ENCODE peak calls at places on chromosome 22, in four cellular contexts. Y, G, Z and O are unnamed samples.

GRCh38 chr22:44746061-44746789 is 6.2 kb upstream of the ARHGAP8 start:
- DNase-seq in Y (no peak), G (no peak), Z (no peak), O (no peak)

GRCh38 chr22:29690481-29690880 is 29.3 kb upstream of the CABP7 start:
- DNase-seq in Y (no peak), G (no peak), Z (no peak), O (no peak)

GRCh38 chr22:48756146-48757111 is 1071.2 kb downstream of the BRD1 start:
- DNase-seq in Y (no peak), G (no peak), Z (no peak), O (no peak)

GRCh38 chr22:17665884-17666283 is 27.3 kb downstream of the BCL2L13 start:
- DNase-seq in Y (no peak), G (no peak), Z (no peak), O (no peak)

GRCh38 chr22:35315855-35316745 is 16.4 kb downstream of the TOM1 start:
- DNase-seq in Y (no peak), G (no peak), Z (no peak), O (no peak)

GRCh38 chr22:42977574-42977973 is 37.4 kb downstream of the PACSIN2 start:
- DNase-seq in Y (no peak), G (no peak), Z (no peak), O (peak; percentile 82)

GRCh38 chr22:30308518-30309230 is 18.1 kb downstream of the TBC1D10A start:
- DNase-seq in Y (no peak), G (no peak), Z (no peak), O (no peak)

GRCh38 chr22:27918351-27919221 is 470 bp downstream of the PITPNB start:
- DNase-seq in Y (peak; percentile 74), G (peak; percentile 77), Z (peak; percentile 80), O (peak; percentile 16)

GRCh38 chr22:29816980-29817379 is 21.1 kb downstream of the ASCC2 start:
- DNase-seq in Y (no peak), G (no peak), Z (no peak), O (no peak)

GRCh38 chr22:19085233-19086043 is 36.8 kb downstream of the DGCR2 start:
- DNase-seq in Y (peak; percentile 54), G (peak; percentile 37), Z (peak; percentile 69), O (peak; percentile 83)

DNA sequence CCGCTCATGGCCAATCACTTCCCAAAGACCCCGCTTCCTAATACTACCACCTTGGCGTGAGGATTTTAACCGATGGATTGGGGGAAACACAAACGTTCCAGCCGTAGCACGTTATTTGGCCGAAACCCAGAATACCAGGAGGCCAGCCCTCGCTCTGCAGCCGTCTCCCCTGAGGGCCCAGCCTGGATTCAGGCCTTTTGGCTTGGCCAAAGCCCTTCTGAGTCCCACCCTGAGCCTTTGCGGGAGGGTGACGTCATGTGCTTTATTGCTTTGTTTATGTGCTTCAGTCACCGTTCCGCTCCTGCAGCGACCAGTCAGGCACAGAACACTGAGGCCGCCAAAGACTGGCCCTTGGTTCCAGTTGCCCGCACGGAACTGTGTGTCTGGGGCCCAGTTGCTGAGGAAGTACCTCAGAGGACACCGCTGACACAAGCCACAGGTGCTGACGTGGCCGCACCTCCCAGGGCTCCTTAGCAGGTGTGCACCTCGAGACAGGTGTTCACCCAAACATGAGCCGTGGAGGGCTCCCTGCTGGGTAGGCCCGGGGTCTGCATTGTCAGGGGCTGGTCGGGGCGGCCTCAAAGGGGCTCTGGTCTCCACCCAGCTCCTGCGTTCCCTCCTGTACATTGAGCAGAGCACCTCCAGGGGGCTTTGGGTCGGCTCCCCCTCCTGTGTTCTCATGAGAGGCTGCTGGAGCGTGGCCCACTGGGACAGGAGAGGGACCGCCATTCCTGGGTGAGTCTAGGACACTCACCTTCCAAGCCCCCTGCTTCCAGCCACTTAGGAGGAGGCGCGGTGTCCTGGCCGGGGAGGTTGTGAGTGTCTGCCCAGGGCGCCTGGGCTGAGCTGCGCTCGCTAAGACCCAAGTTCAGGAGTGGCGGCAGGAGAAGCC is 376.7 kb downstream of the TBC1D22A start:
- DNase-seq in Y (no peak), G (no peak), Z (no peak), O (no peak)
- TF ChIP-seq REST in Y (no peak), G (no peak), Z (no peak), O (no peak)

GRCh38 chr22:37951305-37951704 is 2.1 kb downstream of the C22orf23 start:
- DNase-seq in Y (no peak), G (peak; percentile 79), Z (no peak), O (no peak)

GRCh38 chr22:37953437-37954179 is at the start of the genes C22orf23 and POLR2F:
- DNase-seq in Y (peak; percentile 92), G (peak; percentile 98), Z (peak; percentile 90), O (peak; percentile 95)

GRCh38 chr22:37957232-37957631 is 3.7 kb downstream of the POLR2F start:
- DNase-seq in Y (no peak), G (no peak), Z (no peak), O (no peak)

DNA sequence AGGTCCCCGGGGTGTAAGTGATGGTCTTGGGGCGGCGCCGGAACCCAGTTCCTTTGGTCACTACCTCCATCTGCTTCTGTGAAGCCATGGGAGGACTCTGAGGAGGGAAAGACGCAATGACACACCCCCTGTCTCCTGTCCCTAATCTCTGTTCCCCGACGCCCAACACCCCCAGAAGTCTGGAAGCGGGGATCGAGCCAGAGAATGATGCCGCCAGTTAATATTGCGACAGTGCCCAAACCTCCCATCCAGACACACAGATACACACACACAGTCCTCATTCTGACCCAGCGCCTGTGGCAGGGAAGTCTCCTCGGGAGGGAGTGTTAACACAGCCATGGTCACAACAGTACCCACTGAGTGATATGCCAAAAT is 352 bp downstream of the C22orf23 start:
- DNase-seq in Y (peak; percentile 41), G (no peak), Z (no peak), O (no peak)
- TF ChIP-seq POLR2AphosphoS5 in Y (no peak), G (no peak), Z (no peak), O (no peak)

GRCh38 chr22:22717723-22718122 is 73.3 kb downstream of the GGTLC2 start:
- DNase-seq in Y (no peak), G (no peak), Z (no peak), O (no peak)
- H3K27me3 ChIP-seq in Y (peaks cover 23% of the 10 kb centered on the region), G (peaks cover 100% of the 10 kb centered on the region), Z (no peaks in the 10 kb centered on the region), O (no peaks in the 10 kb centered on the region)

GRCh38 chr22:26554956-26555355 is 35.0 kb downstream of the TPST2 start:
- DNase-seq in Y (no peak), G (peak; percentile 87), Z (no peak), O (no peak)

GRCh38 chr22:26555478-26555877 is 34.5 kb downstream of the TPST2 start:
- DNase-seq in Y (no peak), G (no peak), Z (no peak), O (no peak)

GRCh38 chr22:26552466-26552865 is 37.5 kb downstream of the TPST2 start:
- DNase-seq in Y (no peak), G (no peak), Z (no peak), O (no peak)

GRCh38 chr22:26551568-26551967 is 38.4 kb downstream of the TPST2 start:
- DNase-seq in Y (no peak), G (no peak), Z (no peak), O (no peak)

GRCh38 chr22:26553056-26553752 is 36.7 kb downstream of the TPST2 start:
- DNase-seq in Y (no peak), G (no peak), Z (peak; percentile 47), O (no peak)
- TF ChIP-seq REST in Y (no peak), G (no peak), Z (no peak), O (no peak)

GRCh38 chr22:50529416-50530279 is at the start of gene TYMP:
- DNase-seq in Y (no peak), G (peak; percentile 43), Z (no peak), O (no peak)
- TF ChIP-seq POLR2AphosphoS5 in Y (no peak), G (no peak), Z (no peak), O (peak; percentile 23)